ENCODE peak calls at places on chromosome 2, in four cellular contexts. M is A549, J is uterus, L is heart right ventricle. S is an unnamed sample.
A peak's percentile ranks its signal among the peaks of the same experiment; 100 is the strongest.

GRCh38 chr2:108909917-108910515 is 79.0 kb downstream of the EDAR start:
- DNase-seq in J (no peak), L (no peak), M (no peak), S (no peak)

GRCh38 chr2:11339508-11340083 is 4.8 kb downstream of the ROCK2 start:
- DNase-seq in L (no peak), J (no peak), M (no peak), S (no peak)

GRCh38 chr2:120319686-120320317 is 26.1 kb upstream of the INHBB start:
- DNase-seq in M (no peak), J (no peak), L (no peak), S (no peak)

GRCh38 chr2:217412721-217413120 is 552.9 kb upstream of the TNP1 start:
- DNase-seq in L (no peak), J (peak; percentile 76), M (no peak), S (no peak)

GRCh38 chr2:237432484-237433092 is 18.6 kb upstream of the COL6A3 start:
- DNase-seq in J (no peak), M (peak; percentile 45), L (no peak), S (peak; percentile 81)

GRCh38 chr2:40658917-40659316 is 207.0 kb upstream of the SLC8A1 start:
- DNase-seq in J (no peak), M (no peak), L (no peak), S (peak; percentile 74)

GRCh38 chr2:216590780-216591179 is 42.4 kb upstream of the IGFBP2 start:
- DNase-seq in L (peak; percentile 23), M (peak; percentile 13), J (peak; percentile 82), S (peak; percentile 80)

GRCh38 chr2:210895132-210895531 is 338.7 kb downstream of the CPS1 start:
- DNase-seq in M (no peak), J (no peak), L (no peak), S (peak; percentile 5)

GRCh38 chr2:12587729-12588522 is 128.8 kb upstream of the TRIB2 start:
- DNase-seq in J (peak; percentile 47), L (no peak), M (no peak), S (peak; percentile 90)

GRCh38 chr2:189157939-189158338 is 21.6 kb downstream of the COL5A2 start:
- DNase-seq in L (no peak), J (no peak), M (no peak), S (no peak)

GRCh38 chr2:73935641-73936040 is 9.0 kb downstream of the DGUOK start:
- DNase-seq in J (no peak), M (no peak), L (no peak), S (no peak)

GRCh38 chr2:71358931-71359671 is 27.5 kb downstream of the ZNF638 start:
- DNase-seq in J (no peak), M (no peak), L (no peak), S (peak; percentile 62)

GRCh38 chr2:238458641-238459040 is 31.9 kb downstream of the ASB1 start:
- DNase-seq in J (no peak), M (no peak), L (no peak), S (peak; percentile 25)

GRCh38 chr2:213733893-213734292 is 449.6 kb downstream of the SPAG16 start:
- DNase-seq in L (no peak), M (no peak), J (no peak), S (no peak)

GRCh38 chr2:162885281-162886070 is 46.9 kb upstream of the KCNH7 start:
- DNase-seq in J (no peak), L (no peak), M (no peak), S (no peak)

GRCh38 chr2:53755022-53755630 is 12.5 kb upstream of the CHAC2 start:
- DNase-seq in M (no peak), J (no peak), L (no peak), S (peak; percentile 44)

GRCh38 chr2:65868177-65868576 is 435.8 kb upstream of the SPRED2 start:
- DNase-seq in J (no peak), L (no peak), M (no peak), S (no peak)

GRCh38 chr2:70828914-70829824 is 6.4 kb downstream of the CD207 start:
- DNase-seq in L (peak; percentile 22), J (no peak), M (no peak), S (peak; percentile 53)

GRCh38 chr2:128386066-128386465 is 67.4 kb upstream of the HS6ST1 start:
- DNase-seq in J (no peak), M (no peak), L (no peak), S (no peak)

GRCh38 chr2:120913972-120914838 is 178.5 kb downstream of the GLI2 start:
- DNase-seq in L (no peak), J (no peak), M (no peak), S (no peak)

GRCh38 chr2:167144179-167144898 is 256.1 kb downstream of the XIRP2 start:
- DNase-seq in M (no peak), L (no peak), J (no peak), S (peak; percentile 43)

GRCh38 chr2:210630904-210631560 is 74.6 kb downstream of the CPS1 start:
- DNase-seq in J (no peak), L (no peak), M (no peak), S (peak; percentile 43)

DNA sequence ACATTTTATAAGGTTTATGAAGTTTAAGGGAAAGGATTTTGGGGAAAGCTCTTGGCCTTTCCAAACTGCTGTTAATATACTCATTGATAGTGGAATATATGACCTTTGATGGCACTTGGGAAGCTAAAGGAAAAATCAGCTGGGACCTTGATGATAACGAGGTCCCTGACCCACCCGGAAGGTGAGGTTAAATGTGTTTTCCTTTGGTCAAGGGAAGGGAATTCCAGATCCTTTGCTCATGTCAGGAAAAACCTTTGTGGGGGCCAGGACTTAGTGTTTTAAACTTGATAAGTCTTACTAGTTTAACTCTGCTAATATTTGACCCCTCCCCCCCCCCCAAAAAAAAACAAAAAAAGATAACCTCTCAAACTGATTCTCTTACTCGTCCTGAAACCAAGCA is 50.7 kb downstream of the CRIM1 start:
- DNase-seq in M (no peak), J (no peak), L (no peak), S (no peak)
- H3K4me1 ChIP-seq in M (peaks cover 98% of the 10 kb centered on the region), J (no peaks in the 10 kb centered on the region), L (peaks cover 74% of the 10 kb centered on the region), S (no peaks in the 10 kb centered on the region)

GRCh38 chr2:9144617-9145016 is 62.0 kb upstream of the ASAP2 start:
- DNase-seq in L (no peak), J (no peak), M (no peak), S (no peak)
- H3K27ac ChIP-seq in L (no peak overlapping the region), J (no peak overlapping the region), M (peak overlapping the region; percentile 68), S (no peak overlapping the region)

DNA sequence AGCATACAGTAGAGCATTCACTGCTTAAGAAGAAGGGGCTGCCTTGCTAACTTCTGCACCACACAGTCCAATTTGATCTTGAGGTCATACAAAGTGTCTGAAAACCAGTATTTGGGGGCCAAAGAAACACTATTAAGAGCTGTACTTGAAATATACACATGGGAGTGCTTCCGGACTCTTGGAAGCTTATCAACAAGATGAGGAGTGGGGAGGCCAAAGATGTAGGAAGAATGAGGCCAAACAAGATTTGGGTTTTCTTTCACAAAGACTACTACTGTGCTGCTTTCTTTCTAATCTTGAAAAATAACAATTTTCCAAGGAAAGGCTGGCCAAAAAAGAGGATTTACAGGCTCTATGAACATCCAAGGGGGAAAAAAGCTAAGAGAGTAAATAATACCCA is 24.8 kb upstream of the MALL start:
- DNase-seq in M (no peak), L (no peak), J (no peak), S (no peak)
- H3K9me3 ChIP-seq in M (no peaks in the 10 kb centered on the region), L (no peaks in the 10 kb centered on the region), J (no peaks in the 10 kb centered on the region), S (no peaks in the 10 kb centered on the region)

GRCh38 chr2:164115806-164116205 is 380.0 kb upstream of the FIGN start:
- DNase-seq in J (no peak), L (no peak), M (no peak), S (no peak)
- H3K4me1 ChIP-seq in J (no peaks in the 10 kb centered on the region), L (no peaks in the 10 kb centered on the region), M (no peaks in the 10 kb centered on the region), S (no peaks in the 10 kb centered on the region)

GRCh38 chr2:160226367-160226766 is 26.3 kb upstream of the ITGB6 start:
- DNase-seq in J (no peak), M (no peak), L (no peak), S (no peak)

GRCh38 chr2:160224507-160224906 is 24.4 kb upstream of the ITGB6 start:
- DNase-seq in L (no peak), J (no peak), M (no peak), S (no peak)

GRCh38 chr2:160224060-160224459 is 24.0 kb upstream of the ITGB6 start:
- DNase-seq in L (no peak), M (peak; percentile 86), J (no peak), S (no peak)

GRCh38 chr2:160227252-160227651 is 27.2 kb upstream of the ITGB6 start:
- DNase-seq in M (no peak), J (no peak), L (no peak), S (no peak)

DNA sequence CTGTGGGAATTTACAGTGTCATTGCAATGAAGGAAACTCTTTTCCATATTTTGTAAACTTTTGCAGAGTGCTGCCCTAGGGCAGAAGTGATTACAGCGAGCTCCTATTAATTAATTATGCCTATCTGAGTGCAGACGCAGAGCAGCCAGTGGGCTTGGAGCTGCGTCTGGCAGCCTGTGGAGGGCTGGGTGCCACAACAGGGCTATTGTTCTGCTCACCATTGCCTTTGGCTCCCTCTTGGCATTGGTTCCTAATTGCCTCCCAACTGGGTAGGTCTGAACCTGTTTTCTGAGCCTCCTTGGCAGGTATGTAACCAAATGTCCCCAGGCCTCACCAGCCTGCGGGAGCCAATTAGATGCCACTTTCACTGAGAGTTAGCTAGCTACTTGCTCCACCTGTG is 25.6 kb upstream of the ITGB6 start:
- DNase-seq in J (no peak), L (no peak), M (no peak), S (no peak)
- H3K27ac ChIP-seq in J (no peak overlapping the region), L (no peak overlapping the region), M (peak overlapping the region; percentile 97), S (no peak overlapping the region)

GRCh38 chr2:2850891-2851290 is 519.8 kb upstream of the MYT1L start:
- DNase-seq in J (no peak), L (no peak), M (no peak), S (no peak)

GRCh38 chr2:2848198-2848597 is 517.1 kb upstream of the MYT1L start:
- DNase-seq in L (no peak), J (no peak), M (no peak), S (no peak)

GRCh38 chr2:2848621-2849443 is 517.8 kb upstream of the MYT1L start:
- DNase-seq in L (no peak), M (no peak), J (no peak), S (no peak)

GRCh38 chr2:2850218-2850850 is 519.3 kb upstream of the MYT1L start:
- DNase-seq in J (no peak), M (no peak), L (no peak), S (no peak)

DNA sequence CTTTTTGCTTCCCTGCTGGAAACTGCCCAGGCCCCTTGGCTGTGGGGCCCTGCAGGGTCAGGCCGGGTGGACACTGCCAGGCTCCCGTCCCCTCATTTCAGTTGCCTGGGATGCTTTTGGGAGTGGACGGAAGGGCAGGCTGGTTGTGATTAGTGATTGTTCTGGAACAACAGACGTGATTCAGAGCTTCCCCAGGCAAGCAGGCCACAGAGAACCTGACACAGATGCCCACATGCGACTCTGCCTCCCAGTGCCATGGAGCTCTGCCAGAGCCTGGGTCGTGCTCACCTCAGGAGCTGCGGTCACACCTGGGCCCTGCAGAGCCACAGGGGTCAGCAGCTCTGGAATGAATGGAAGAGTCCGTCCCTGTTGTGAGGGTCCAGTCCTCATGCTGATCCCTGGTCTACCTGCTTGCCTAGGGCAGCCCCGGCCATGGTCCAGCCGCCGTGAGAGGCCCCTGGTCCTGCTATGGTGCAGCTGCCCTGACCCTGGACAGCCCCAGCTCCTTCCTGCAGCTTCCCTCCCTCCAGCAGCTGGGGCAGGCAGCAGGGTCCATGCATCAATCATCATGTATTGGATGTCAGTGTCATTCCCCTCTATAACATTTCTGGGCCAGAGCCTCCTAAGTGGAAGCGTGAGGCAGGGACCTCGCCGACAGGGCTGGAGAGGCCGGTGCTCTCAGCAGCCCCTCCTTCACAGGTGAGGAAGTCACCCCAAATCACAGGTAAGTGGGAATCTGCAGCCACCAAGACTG is 518.6 kb upstream of the MYT1L start:
- DNase-seq in M (no peak), J (no peak), L (no peak), S (no peak)
- H3K9me3 ChIP-seq in M (no peaks in the 10 kb centered on the region), J (no peaks in the 10 kb centered on the region), L (no peaks in the 10 kb centered on the region), S (no peaks in the 10 kb centered on the region)

S was measured in cardiac muscle cell.